ENCODE peak calls at places on chromosomes 3 and 15, in six cellular contexts. P is K562, D is HepG2, Z is GM12878, R is H1, V is GM12891. A is an unnamed sample.

GRCh38 chr3:197003461-197004385 is 25.9 kb downstream of the MELTF start:
- DNase-seq in P (peak), D (no peak), Z (no peak), R (no peak), V (no peak), A (peak)

GRCh38 chr3:126364731-126365301 is 7.6 kb upstream of the KLF15 start:
- DNase-seq in P (no peak), D (no peak), Z (no peak), R (no peak), V (no peak), A (no peak)

GRCh38 chr3:122410639-122411038 is 5.2 kb downstream of the WDR5B start:
- DNase-seq in P (no peak), D (no peak), Z (no peak), R (no peak), V (no peak), A (no peak)

GRCh38 chr3:40962721-40963120 is 236.6 kb upstream of the CTNNB1 start:
- DNase-seq in P (no peak), D (no peak), Z (no peak), R (no peak), V (no peak), A (no peak)

GRCh38 chr3:20405731-20406130 is 219.7 kb upstream of the SGO1 start:
- DNase-seq in P (no peak), D (no peak), Z (no peak), R (no peak), V (no peak), A (no peak)

GRCh38 chr3:191235331-191236314 is 36.6 kb downstream of the OSTN start:
- DNase-seq in P (no peak), D (no peak), Z (peak), R (no peak), V (peak), A (peak)

GRCh38 chr3:170244566-170244965 is 22.3 kb downstream of the PRKCI start:
- DNase-seq in P (no peak), D (no peak), Z (no peak), R (no peak), V (no peak), A (no peak)

GRCh38 chr3:10665611-10666010 is 150.4 kb upstream of the SLC6A11 start:
- DNase-seq in P (no peak), D (no peak), Z (no peak), R (no peak), V (no peak), A (no peak)

GRCh38 chr3:14788644-14789043 is 30.1 kb upstream of the FGD5 start:
- DNase-seq in P (no peak), D (no peak), Z (no peak), R (no peak), V (no peak), A (no peak)

GRCh38 chr3:133472242-133472641 is 72.4 kb downstream of the BFSP2 start:
- DNase-seq in P (no peak), D (no peak), Z (no peak), R (peak), V (no peak), A (no peak)

GRCh38 chr3:8762607-8763377 is 6.6 kb downstream of the OXTR start:
- DNase-seq in P (no peak), D (no peak), Z (no peak), R (peak), V (no peak), A (no peak)

GRCh38 chr15:68217341-68217740 is 12.2 kb downstream of the CLN6 start:
- DNase-seq in P (no peak), D (no peak), Z (no peak), R (no peak), V (no peak), A (no peak)

GRCh38 chr15:88769161-88769971 is 33.9 kb upstream of the ACAN start:
- DNase-seq in P (no peak), D (no peak), Z (no peak), R (peak), V (no peak), A (no peak)

GRCh38 chr3:157495846-157496245 is 7.4 kb downstream of the VEPH1 start:
- DNase-seq in P (no peak), D (no peak), Z (no peak), R (no peak), V (no peak), A (no peak)

GRCh38 chr3:126456766-126457388 is 18.8 kb downstream of the ZXDC start:
- DNase-seq in P (no peak), D (no peak), Z (no peak), R (no peak), V (no peak), A (no peak)

GRCh38 chr3:133837487-133838295 is 32.1 kb downstream of the SRPRB start:
- DNase-seq in P (no peak), D (no peak), Z (no peak), R (no peak), V (no peak), A (no peak)

GRCh38 chr3:113117511-113118302 is 93.7 kb upstream of the BOC start:
- DNase-seq in P (no peak), D (no peak), Z (no peak), R (no peak), V (no peak), A (no peak)

GRCh38 chr3:14405886-14406238 is 3.5 kb downstream of the SLC6A6 start:
- DNase-seq in P (peak), D (no peak), Z (no peak), R (no peak), V (no peak), A (no peak)

GRCh38 chr3:119809249-119810017 is 27.5 kb downstream of the NR1I2 start:
- DNase-seq in P (no peak), D (no peak), Z (no peak), R (no peak), V (peak), A (peak)

GRCh38 chr3:117127147-117127546 is 417.6 kb downstream of the TUSC7 start:
- DNase-seq in P (no peak), D (no peak), Z (no peak), R (no peak), V (no peak), A (no peak)

GRCh38 chr3:151477596-151478375 is 16.9 kb upstream of the IGSF10 start:
- DNase-seq in P (no peak), D (no peak), Z (no peak), R (no peak), V (no peak), A (no peak)

GRCh38 chr3:53043738-53044137 is 2.1 kb downstream of the SFMBT1 start:
- DNase-seq in P (no peak), D (no peak), Z (no peak), R (peak), V (no peak), A (no peak)

GRCh38 chr3:53045107-53045783 is 628 bp downstream of the SFMBT1 start:
- DNase-seq in P (peak), D (no peak), Z (no peak), R (peak), V (peak), A (peak)

GRCh38 chr3:53045784-53046170 is at the start of gene SFMBT1:
- DNase-seq in P (peak), D (no peak), Z (no peak), R (peak), V (peak), A (peak)

GRCh38 chr3:53044371-53045106 is 1.3 kb downstream of the SFMBT1 start:
- DNase-seq in P (peak), D (no peak), Z (no peak), R (peak), V (no peak), A (no peak)

GRCh38 chr3:53046171-53047170 is 598 bp upstream of the SFMBT1 start:
- DNase-seq in P (peak), D (no peak), Z (no peak), R (peak), V (peak), A (peak)
- TF ChIP-seq POLR2A in P (no peak), D (no peak), Z (peak), R (peak), V (no peak), A (no peak)

GRCh38 chr3:75295013-75295412 is 369.1 kb upstream of the FRG2C start:
- DNase-seq in P (no peak), D (no peak), Z (no peak), R (no peak), V (no peak), A (no peak)

GRCh38 chr3:75294124-75294523 is 370.0 kb upstream of the FRG2C start:
- DNase-seq in P (peak), D (peak), Z (no peak), R (peak), V (peak), A (no peak)

DNA sequence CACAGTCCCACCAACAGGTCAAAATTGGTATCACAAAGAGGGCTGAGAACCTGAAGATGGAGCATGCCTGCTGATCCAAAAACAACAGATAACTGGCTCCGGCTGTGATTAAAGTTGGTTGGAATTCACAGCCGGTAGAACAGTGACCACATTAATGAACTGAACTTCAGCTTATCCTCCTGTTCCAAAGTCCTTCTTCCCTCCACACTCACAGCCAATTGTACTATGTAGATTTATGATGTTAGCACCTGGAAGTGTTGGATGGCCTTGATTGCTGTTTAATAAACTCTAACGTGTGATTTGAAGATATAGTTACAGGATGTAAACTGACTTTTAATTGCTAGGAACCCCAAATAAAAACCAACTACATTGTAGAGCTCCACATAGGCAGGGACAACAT is 367.3 kb upstream of the FRG2C start:
- DNase-seq in P (no peak), D (no peak), Z (no peak), R (no peak), V (no peak), A (no peak)
- TF ChIP-seq TAF1 in P (no peak), D (no peak), Z (no peak), R (no peak), V (no peak), A (no peak)

DNA sequence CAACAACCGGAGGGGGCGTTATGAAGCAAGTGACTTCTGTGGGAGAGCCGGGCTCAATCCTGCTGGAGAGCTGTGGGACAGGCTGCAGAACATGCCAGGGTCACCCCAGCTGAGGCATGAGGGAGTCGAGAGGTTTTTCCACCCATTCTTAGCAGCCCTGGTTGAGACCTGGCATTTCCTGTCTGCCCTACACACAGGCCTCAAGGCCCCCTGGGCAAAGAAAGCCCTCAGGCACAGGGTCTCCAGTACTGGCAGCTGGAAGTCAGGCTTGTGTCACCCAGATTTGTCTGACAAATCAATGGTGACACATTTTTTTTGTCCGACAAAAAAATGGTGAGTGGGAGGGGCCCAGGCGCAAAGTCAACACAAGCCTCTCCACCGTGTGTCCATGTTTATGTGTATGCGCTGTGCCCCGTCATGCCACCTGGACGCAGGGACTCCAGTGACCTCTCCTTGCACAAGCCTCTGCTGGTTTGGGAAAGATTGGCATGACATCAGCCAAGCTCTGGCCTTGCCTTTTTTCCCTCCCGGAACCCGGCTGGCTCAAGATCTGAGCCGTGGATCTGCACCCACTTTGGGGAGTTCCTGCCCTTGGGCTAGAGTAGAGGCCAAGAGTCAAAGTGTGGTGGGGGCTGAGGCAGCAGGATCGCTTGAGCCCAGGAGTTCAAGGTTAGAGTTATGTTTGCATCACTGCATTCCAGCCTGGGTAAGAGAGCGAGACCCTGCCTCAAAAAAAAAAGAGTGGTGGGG is 20.8 kb upstream of the ALAS1 start:
- DNase-seq in P (no peak), D (peak), Z (no peak), R (no peak), V (no peak), A (no peak)
- TF ChIP-seq POLR2AphosphoS5 in P (no peak), D (no peak), Z (no peak), R (no peak), V (no peak), A (no peak)

GRCh38 chr15:76928231-76928630 is 3.3 kb upstream of the RCN2 start:
- DNase-seq in P (no peak), D (no peak), Z (no peak), R (no peak), V (no peak), A (no peak)

GRCh38 chr15:76932090-76932966 is 779 bp downstream of the RCN2 start:
- DNase-seq in P (peak), D (no peak), Z (no peak), R (no peak), V (no peak), A (no peak)

GRCh38 chr15:76929011-76929760 is 2.4 kb upstream of the RCN2 start:
- DNase-seq in P (no peak), D (no peak), Z (no peak), R (no peak), V (no peak), A (no peak)

GRCh38 chr15:76930831-76931396 is 635 bp upstream of the RCN2 start:
- DNase-seq in P (peak), D (no peak), Z (no peak), R (no peak), V (no peak), A (no peak)

DNA sequence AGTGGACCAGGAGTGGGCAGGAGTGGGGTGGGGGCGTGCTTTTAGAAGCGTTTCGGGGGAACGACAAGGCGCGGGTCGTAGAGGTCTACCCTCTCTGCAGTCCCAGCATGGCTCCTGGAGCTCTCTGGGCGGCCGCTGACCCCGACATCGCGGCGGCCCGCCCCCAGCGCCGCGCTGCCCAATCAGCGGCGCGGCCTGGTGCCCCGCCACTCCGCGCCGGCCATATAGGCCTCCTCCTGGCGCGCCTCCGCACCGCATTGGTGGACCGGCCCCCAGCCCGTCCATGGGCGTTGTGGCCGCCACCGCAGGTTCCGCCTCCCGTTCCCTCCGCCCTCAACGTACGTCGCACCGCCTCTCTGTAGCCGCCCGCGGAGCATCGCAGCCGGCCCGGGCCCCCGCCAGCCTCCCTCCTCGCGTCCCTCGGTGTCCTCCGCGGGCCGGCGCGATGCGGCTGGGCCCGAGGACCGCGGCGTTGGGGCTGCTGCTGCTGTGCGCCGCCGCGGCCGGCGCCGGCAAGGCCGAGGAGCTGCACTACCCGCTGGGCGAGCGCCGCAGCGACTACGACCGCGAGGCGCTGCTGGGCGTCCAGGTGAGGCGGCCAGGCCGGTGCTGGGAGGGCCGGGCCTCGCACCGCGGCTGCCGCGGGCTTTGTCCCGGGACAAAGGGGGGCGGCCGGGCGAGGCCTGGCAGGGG is at the start of gene RCN2:
- DNase-seq in P (peak), D (peak), Z (peak), R (peak), V (peak), A (peak)
- TF ChIP-seq POLR2A in P (peak), D (peak), Z (peak), R (peak), V (peak), A (peak)

GRCh38 chr3:52310861-52311566 is 5.1 kb upstream of the DNAH1 start:
- DNase-seq in P (no peak), D (no peak), Z (peak), R (no peak), V (peak), A (peak)
- TF ChIP-seq TAF1 in P (no peak), D (no peak), Z (no peak), R (no peak), V (no peak), A (no peak)

DNA sequence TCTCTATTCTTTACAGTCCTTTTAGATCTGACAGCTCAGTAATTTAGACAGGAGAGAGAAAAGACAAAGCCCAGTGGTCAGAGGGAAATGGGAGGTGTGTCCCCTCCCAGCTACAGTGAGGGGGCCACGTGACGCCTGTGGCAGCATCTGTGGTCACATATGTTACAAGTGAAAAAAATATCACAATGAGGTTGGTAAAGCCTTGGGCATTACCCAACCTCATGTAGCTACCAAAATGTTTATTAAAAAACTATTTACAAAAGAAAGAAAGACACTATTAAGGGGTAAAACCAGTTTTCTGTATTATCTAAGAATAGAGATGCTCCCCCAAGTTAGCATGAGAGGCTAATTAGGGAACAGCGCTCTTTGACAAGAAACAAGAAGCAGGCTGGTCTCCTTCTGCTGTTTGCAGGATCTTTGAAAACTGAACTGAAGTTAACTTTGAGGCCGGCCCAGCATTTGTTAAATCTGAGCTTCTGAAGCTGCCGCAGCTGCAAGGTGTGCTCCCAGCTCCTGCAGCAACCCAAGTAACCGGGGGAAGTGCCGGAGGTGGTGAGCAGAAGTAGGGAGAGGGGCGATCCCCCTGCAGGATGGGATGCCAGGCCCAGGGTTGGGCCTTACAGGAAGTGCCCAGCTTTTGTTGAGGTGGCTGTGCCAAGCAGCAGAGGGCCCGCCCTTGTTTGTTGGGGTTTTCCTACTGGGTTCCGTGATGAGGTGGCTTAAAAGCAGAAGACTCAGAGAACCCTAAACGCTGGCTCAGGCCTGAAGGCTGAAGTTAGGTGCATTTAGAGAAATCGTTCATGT is 42.6 kb upstream of the PLCL2 start:
- DNase-seq in P (no peak), D (no peak), Z (peak), R (peak), V (peak), A (peak)
- TF ChIP-seq POLR2AphosphoS5 in P (no peak), D (no peak), Z (peak), R (no peak), V (no peak), A (peak)

GRCh38 chr15:67190813-67191212 is 63.6 kb downstream of the AAGAB start:
- DNase-seq in P (no peak), D (no peak), Z (no peak), R (no peak), V (no peak), A (no peak)

GRCh38 chr15:67187351-67187854 is 67.1 kb downstream of the AAGAB start:
- DNase-seq in P (no peak), D (no peak), Z (no peak), R (no peak), V (no peak), A (no peak)

GRCh38 chr15:67190326-67190725 is 64.1 kb downstream of the AAGAB start:
- DNase-seq in P (no peak), D (no peak), Z (no peak), R (peak), V (no peak), A (no peak)

GRCh38 chr15:67188551-67189218 is 65.8 kb downstream of the AAGAB start:
- DNase-seq in P (no peak), D (no peak), Z (no peak), R (no peak), V (no peak), A (no peak)

GRCh38 chr15:67189326-67190051 is 65.0 kb downstream of the AAGAB start:
- DNase-seq in P (no peak), D (no peak), Z (no peak), R (peak), V (no peak), A (no peak)
- TF ChIP-seq POLR2A in P (no peak), D (no peak), Z (no peak), R (no peak), V (no peak), A (no peak)

GRCh38 chr15:67120009-67120838 is 54.8 kb downstream of the SMAD3 start:
- DNase-seq in P (no peak), D (no peak), Z (no peak), R (no peak), V (no peak), A (no peak)
- TF ChIP-seq TAF1 in P (no peak), D (no peak), Z (no peak), R (no peak), V (no peak), A (no peak)

GRCh38 chr3:114649331-114649730 is 355.5 kb downstream of the TIGIT start:
- DNase-seq in P (no peak), D (peak), Z (no peak), R (no peak), V (no peak), A (no peak)
- TF ChIP-seq POLR2AphosphoS5 in P (no peak), D (no peak), Z (no peak), R (no peak), V (no peak), A (no peak)